ENCODE peak calls at places on chromosomes 4 and X, in six cellular contexts. One of them, this sample, is unnamed. For H3K4me1, the result is how much of the 10 kb centered on the place peaks cover.

GRCh38 chr4:101846550-101846949 is 56.0 kb downstream of the BANK1 start:
- DNase-seq in sigmoid colon: no peak
- DNase-seq in thoracic aorta: no peak
- DNase-seq in H1: no peak
- DNase-seq in testis: no peak
- DNase-seq in endothelial cell of umbilical vein: no peak
- DNase-seq in this sample: no peak

GRCh38 chr4:156710571-156711195 is 260.9 kb downstream of the PDGFC start:
- DNase-seq in H1: no peak
- DNase-seq in thoracic aorta: no peak
- DNase-seq in endothelial cell of umbilical vein: no peak
- DNase-seq in testis: no peak
- DNase-seq in sigmoid colon: no peak
- DNase-seq in this sample: no peak

GRCh38 chr4:164716901-164717300 is 37.0 kb upstream of the SMIM31 start:
- DNase-seq in H1: no peak
- DNase-seq in sigmoid colon: no peak
- DNase-seq in endothelial cell of umbilical vein: no peak
- DNase-seq in thoracic aorta: no peak
- DNase-seq in testis: peak
- DNase-seq in this sample: no peak

GRCh38 chrX:37350034-37350365 is 836 bp downstream of the PRRG1 start:
- DNase-seq in H1: no peak
- DNase-seq in sigmoid colon: no peak
- DNase-seq in thoracic aorta: no peak
- DNase-seq in testis: no peak
- DNase-seq in endothelial cell of umbilical vein: peak
- DNase-seq in this sample: peak

GRCh38 chrX:39577206-39577605 is 520.6 kb downstream of the BCOR start:
- DNase-seq in H1: no peak
- DNase-seq in endothelial cell of umbilical vein: no peak
- DNase-seq in testis: peak
- DNase-seq in thoracic aorta: no peak
- DNase-seq in sigmoid colon: no peak
- DNase-seq in this sample: no peak

GRCh38 chr4:151822331-151822730 is 61.5 kb upstream of the GATB start:
- DNase-seq in sigmoid colon: no peak
- DNase-seq in H1: no peak
- DNase-seq in thoracic aorta: no peak
- DNase-seq in endothelial cell of umbilical vein: no peak
- DNase-seq in testis: no peak
- DNase-seq in this sample: no peak

GRCh38 chrX:123835661-123836371 is 24.0 kb upstream of the XIAP start:
- DNase-seq in sigmoid colon: no peak
- DNase-seq in H1: no peak
- DNase-seq in testis: no peak
- DNase-seq in endothelial cell of umbilical vein: peak
- DNase-seq in thoracic aorta: no peak
- DNase-seq in this sample: no peak

GRCh38 chrX:39242187-39242586 is 440.9 kb downstream of the MID1IP1 start:
- DNase-seq in endothelial cell of umbilical vein: peak
- DNase-seq in sigmoid colon: no peak
- DNase-seq in thoracic aorta: no peak
- DNase-seq in testis: peak
- DNase-seq in H1: no peak
- DNase-seq in this sample: no peak

GRCh38 chr4:26524001-26524400 is 33.7 kb upstream of the CCKAR start:
- DNase-seq in endothelial cell of umbilical vein: no peak
- DNase-seq in sigmoid colon: no peak
- DNase-seq in H1: no peak
- DNase-seq in testis: no peak
- DNase-seq in thoracic aorta: no peak
- DNase-seq in this sample: no peak

GRCh38 chr4:183492791-183493221 is 12.1 kb upstream of the ING2 start:
- DNase-seq in sigmoid colon: no peak
- DNase-seq in H1: no peak
- DNase-seq in thoracic aorta: no peak
- DNase-seq in testis: no peak
- DNase-seq in endothelial cell of umbilical vein: peak
- DNase-seq in this sample: no peak

GRCh38 chr4:153013202-153013988 is 77.3 kb downstream of the FHDC1 start:
- DNase-seq in thoracic aorta: no peak
- DNase-seq in endothelial cell of umbilical vein: no peak
- DNase-seq in sigmoid colon: no peak
- DNase-seq in testis: no peak
- DNase-seq in H1: no peak
- DNase-seq in this sample: no peak

GRCh38 chr4:25861422-25861926 is 1.3 kb downstream of the SEL1L3 start:
- DNase-seq in sigmoid colon: no peak
- DNase-seq in endothelial cell of umbilical vein: peak
- DNase-seq in H1: no peak
- DNase-seq in testis: no peak
- DNase-seq in thoracic aorta: no peak
- DNase-seq in this sample: no peak

GRCh38 chr4:3800351-3800750 is 34.2 kb downstream of the ADRA2C start:
- DNase-seq in sigmoid colon: no peak
- DNase-seq in thoracic aorta: no peak
- DNase-seq in endothelial cell of umbilical vein: no peak
- DNase-seq in H1: no peak
- DNase-seq in testis: no peak
- DNase-seq in this sample: no peak

DNA sequence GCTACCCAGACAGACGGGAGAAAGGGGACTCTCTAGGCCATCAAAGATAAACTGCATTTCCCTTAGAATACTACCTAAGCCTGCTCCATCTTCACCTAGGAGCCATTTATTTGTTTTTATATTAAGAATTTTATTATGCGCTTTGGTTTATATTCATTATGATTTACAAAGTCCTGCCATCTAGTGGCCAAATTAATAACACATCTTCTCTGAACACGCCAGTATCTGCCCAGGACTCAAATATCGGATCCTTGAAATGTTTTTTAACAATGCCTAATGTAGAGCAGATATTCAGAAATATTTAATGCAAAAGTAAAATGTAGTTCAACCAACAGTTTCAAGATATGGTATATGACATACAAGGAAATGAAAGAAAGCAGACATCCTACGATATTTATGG is 20.8 kb upstream of the PRPS2 start:
- DNase-seq in thoracic aorta: no peak
- DNase-seq in testis: no peak
- DNase-seq in H1: no peak
- DNase-seq in sigmoid colon: no peak
- DNase-seq in endothelial cell of umbilical vein: peak
- DNase-seq in this sample: no peak
- TF ChIP-seq CTCF in thoracic aorta: peak
- TF ChIP-seq CTCF in testis: peak
- TF ChIP-seq CTCF in H1: no peak
- TF ChIP-seq CTCF in sigmoid colon: peak
- TF ChIP-seq CTCF in endothelial cell of umbilical vein: no peak
- TF ChIP-seq CTCF in this sample: peak

GRCh38 chr4:6943870-6944195 is 34.2 kb downstream of the TBC1D14 start:
- DNase-seq in thoracic aorta: no peak
- DNase-seq in testis: no peak
- DNase-seq in sigmoid colon: no peak
- DNase-seq in H1: no peak
- DNase-seq in endothelial cell of umbilical vein: no peak
- DNase-seq in this sample: no peak

GRCh38 chr4:6942238-6942800 is 32.7 kb downstream of the TBC1D14 start:
- DNase-seq in sigmoid colon: no peak
- DNase-seq in thoracic aorta: no peak
- DNase-seq in testis: no peak
- DNase-seq in endothelial cell of umbilical vein: peak
- DNase-seq in H1: no peak
- DNase-seq in this sample: no peak

GRCh38 chr4:6941796-6942195 is 32.2 kb downstream of the TBC1D14 start:
- DNase-seq in sigmoid colon: no peak
- DNase-seq in thoracic aorta: no peak
- DNase-seq in H1: no peak
- DNase-seq in testis: no peak
- DNase-seq in endothelial cell of umbilical vein: no peak
- DNase-seq in this sample: no peak

GRCh38 chr4:6944311-6945051 is 34.9 kb downstream of the TBC1D14 start:
- DNase-seq in sigmoid colon: no peak
- DNase-seq in endothelial cell of umbilical vein: peak
- DNase-seq in testis: no peak
- DNase-seq in thoracic aorta: no peak
- DNase-seq in H1: no peak
- DNase-seq in this sample: no peak

GRCh38 chr4:6943012-6943869 is 33.6 kb downstream of the TBC1D14 start:
- DNase-seq in thoracic aorta: no peak
- DNase-seq in sigmoid colon: no peak
- DNase-seq in H1: no peak
- DNase-seq in testis: no peak
- DNase-seq in endothelial cell of umbilical vein: no peak
- DNase-seq in this sample: no peak
- H3K4me3 ChIP-seq in thoracic aorta: no peak
- H3K4me3 ChIP-seq in sigmoid colon: no peak
- H3K4me3 ChIP-seq in H1: no peak
- H3K4me3 ChIP-seq in testis: no peak
- H3K4me3 ChIP-seq in endothelial cell of umbilical vein: no peak
- H3K4me3 ChIP-seq in this sample: no peak

GRCh38 chr4:119240128-119240527 is 27.6 kb downstream of the USP53 start:
- DNase-seq in thoracic aorta: no peak
- DNase-seq in sigmoid colon: no peak
- DNase-seq in testis: no peak
- DNase-seq in H1: no peak
- DNase-seq in endothelial cell of umbilical vein: no peak
- DNase-seq in this sample: no peak

GRCh38 chr4:119243868-119244267 is 31.4 kb downstream of the USP53 start:
- DNase-seq in sigmoid colon: no peak
- DNase-seq in thoracic aorta: no peak
- DNase-seq in endothelial cell of umbilical vein: no peak
- DNase-seq in testis: no peak
- DNase-seq in H1: no peak
- DNase-seq in this sample: no peak

GRCh38 chr4:119244344-119244743 is 31.8 kb downstream of the USP53 start:
- DNase-seq in testis: no peak
- DNase-seq in thoracic aorta: no peak
- DNase-seq in sigmoid colon: no peak
- DNase-seq in H1: no peak
- DNase-seq in endothelial cell of umbilical vein: peak
- DNase-seq in this sample: no peak

GRCh38 chr4:119240568-119240967 is 28.1 kb downstream of the USP53 start:
- DNase-seq in sigmoid colon: no peak
- DNase-seq in thoracic aorta: no peak
- DNase-seq in testis: no peak
- DNase-seq in endothelial cell of umbilical vein: no peak
- DNase-seq in H1: no peak
- DNase-seq in this sample: no peak

DNA sequence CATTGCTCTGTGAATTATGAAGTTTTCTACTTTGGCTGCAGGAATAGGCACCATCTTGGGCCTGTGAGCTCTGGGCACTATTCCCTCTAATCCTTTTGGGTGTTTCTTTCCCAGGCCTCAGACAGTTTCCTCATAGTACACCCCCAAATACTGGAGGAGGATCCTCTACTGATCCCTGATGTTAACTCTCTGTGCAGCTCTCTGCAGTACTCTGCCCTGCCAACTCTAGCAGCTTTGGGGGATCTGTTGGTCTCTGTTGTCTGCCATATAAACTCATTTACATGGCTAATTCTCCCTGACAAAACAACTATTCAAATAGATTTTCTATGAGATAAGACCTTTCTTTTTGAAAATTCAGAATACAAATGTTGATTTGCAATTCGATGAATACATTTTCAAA is 29.9 kb downstream of the USP53 start:
- DNase-seq in endothelial cell of umbilical vein: no peak
- DNase-seq in testis: no peak
- DNase-seq in thoracic aorta: no peak
- DNase-seq in H1: no peak
- DNase-seq in sigmoid colon: no peak
- DNase-seq in this sample: no peak
- H3K4me1 ChIP-seq in endothelial cell of umbilical vein: under half
- H3K4me1 ChIP-seq in testis: under half
- H3K4me1 ChIP-seq in thoracic aorta: under half
- H3K4me1 ChIP-seq in H1: under half
- H3K4me1 ChIP-seq in sigmoid colon: under half
- H3K4me1 ChIP-seq in this sample: under half

DNA sequence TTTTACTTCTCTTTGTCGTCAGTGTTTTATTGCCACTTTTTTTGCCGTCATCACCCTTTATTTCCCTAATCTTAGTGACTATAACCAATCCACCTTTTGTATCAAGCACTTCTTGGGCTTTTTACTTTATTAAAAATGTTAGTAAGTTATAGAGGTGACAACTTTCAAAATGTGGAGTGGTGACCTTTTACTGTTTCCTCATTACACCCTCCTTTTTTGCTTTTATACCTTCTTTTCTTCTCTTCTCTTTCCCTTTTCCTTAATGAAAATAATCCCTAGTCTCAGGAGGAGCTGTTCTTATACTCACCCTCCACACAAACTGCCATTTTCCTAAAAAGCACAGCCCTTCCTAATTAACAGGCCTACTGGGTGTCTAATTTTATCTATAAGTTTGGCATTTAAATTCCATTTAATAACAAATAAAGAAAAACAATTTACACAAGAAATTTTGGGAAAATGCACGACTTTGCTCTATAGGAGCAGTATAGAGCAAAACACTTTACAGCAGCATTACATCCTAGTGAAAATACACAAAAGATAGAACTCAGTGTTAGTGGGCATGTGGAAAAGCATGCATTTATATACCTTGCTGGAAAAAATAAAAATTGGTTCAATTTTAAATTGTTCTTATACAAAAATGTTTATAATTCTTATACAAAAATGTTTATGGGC is 27.3 kb downstream of the BBS12 start:
- DNase-seq in testis: no peak
- DNase-seq in sigmoid colon: no peak
- DNase-seq in thoracic aorta: no peak
- DNase-seq in endothelial cell of umbilical vein: no peak
- DNase-seq in H1: no peak
- DNase-seq in this sample: no peak
- TF ChIP-seq CTCF in testis: no peak
- TF ChIP-seq CTCF in sigmoid colon: no peak
- TF ChIP-seq CTCF in thoracic aorta: no peak
- TF ChIP-seq CTCF in endothelial cell of umbilical vein: no peak
- TF ChIP-seq CTCF in H1: no peak
- TF ChIP-seq CTCF in this sample: no peak

GRCh38 chrX:55161581-55161980 is 58.6 kb upstream of the PAGE5 start:
- DNase-seq in H1: no peak
- DNase-seq in sigmoid colon: no peak
- DNase-seq in thoracic aorta: no peak
- DNase-seq in endothelial cell of umbilical vein: no peak
- DNase-seq in testis: no peak
- DNase-seq in this sample: no peak
- H3K4me3 ChIP-seq in H1: peak
- H3K4me3 ChIP-seq in sigmoid colon: peak
- H3K4me3 ChIP-seq in thoracic aorta: peak
- H3K4me3 ChIP-seq in endothelial cell of umbilical vein: peak
- H3K4me3 ChIP-seq in testis: peak
- H3K4me3 ChIP-seq in this sample: peak

GRCh38 chr4:98659106-98659592 is 738 bp upstream of the TSPAN5 start:
- DNase-seq in testis: peak
- DNase-seq in sigmoid colon: no peak
- DNase-seq in endothelial cell of umbilical vein: no peak
- DNase-seq in thoracic aorta: no peak
- DNase-seq in H1: no peak
- DNase-seq in this sample: no peak
- H3K4me1 ChIP-seq in testis: under half
- H3K4me1 ChIP-seq in sigmoid colon: under half
- H3K4me1 ChIP-seq in endothelial cell of umbilical vein: half or more
- H3K4me1 ChIP-seq in thoracic aorta: under half
- H3K4me1 ChIP-seq in H1: under half
- H3K4me1 ChIP-seq in this sample: under half

GRCh38 chr4:76784237-76784636 is 113.7 kb downstream of the SOWAHB start:
- DNase-seq in thoracic aorta: no peak
- DNase-seq in H1: no peak
- DNase-seq in endothelial cell of umbilical vein: no peak
- DNase-seq in sigmoid colon: no peak
- DNase-seq in testis: no peak
- DNase-seq in this sample: no peak
- TF ChIP-seq CTCF in thoracic aorta: no peak
- TF ChIP-seq CTCF in H1: peak
- TF ChIP-seq CTCF in endothelial cell of umbilical vein: no peak
- TF ChIP-seq CTCF in sigmoid colon: no peak
- TF ChIP-seq CTCF in testis: no peak
- TF ChIP-seq CTCF in this sample: no peak

This sample was measured in tibial artery.